ENCODE peak calls at places on chromosome 18, in eight cellular contexts. D, S, X, R, L, U, V and G are unnamed samples.

GRCh38 chr18:59715966-59716369 is 18.7 kb upstream of the CCBE1 start:
- DNase-seq in R (no peak), L (no peak), X (peak), U (no peak), V (no peak), D (no peak), S (no peak), G (no peak)

GRCh38 chr18:69002233-69002632 is 204.4 kb downstream of the CCDC102B start:
- DNase-seq in D (no peak), X (no peak), R (no peak), U (no peak), S (peak), L (no peak), V (no peak), G (no peak)

GRCh38 chr18:52353589-52353988 is 13.6 kb downstream of the DCC start:
- DNase-seq in L (no peak), V (no peak), U (no peak), X (no peak), D (no peak), R (no peak), S (no peak), G (no peak)

GRCh38 chr18:74512321-74513053 is 16.3 kb downstream of the CNDP2 start:
- DNase-seq in V (no peak), U (no peak), L (no peak), D (peak), X (no peak), R (no peak), S (no peak), G (no peak)

GRCh38 chr18:35252466-35252865 is 11.6 kb downstream of the ZNF397 start:
- DNase-seq in S (no peak), R (no peak), U (no peak), X (no peak), L (no peak), D (no peak), V (no peak), G (no peak)

GRCh38 chr18:74897971-74898657 is 300.4 kb downstream of the ZNF407 start:
- DNase-seq in R (no peak), V (no peak), S (no peak), L (no peak), U (no peak), X (no peak), D (no peak), G (no peak)

GRCh38 chr18:74420491-74420890 is 36.6 kb downstream of the DIPK1C start:
- DNase-seq in D (peak), X (no peak), U (no peak), S (no peak), L (no peak), V (no peak), R (no peak), G (no peak)

GRCh38 chr18:77078671-77079070 is 53.9 kb downstream of the MBP start:
- DNase-seq in L (no peak), S (no peak), U (no peak), D (no peak), V (no peak), R (no peak), X (no peak), G (no peak)

GRCh38 chr18:8742382-8743361 is 37.3 kb downstream of the MTCL1 start:
- DNase-seq in L (no peak), V (no peak), R (no peak), U (no peak), X (no peak), D (no peak), S (no peak), G (no peak)

GRCh38 chr18:71116535-71116934 is 827.7 kb downstream of the SOCS6 start:
- DNase-seq in L (no peak), X (no peak), V (no peak), U (no peak), R (no peak), S (no peak), D (no peak), G (no peak)

GRCh38 chr18:49697757-49698595 is 115.4 kb downstream of the ACAA2 start:
- DNase-seq in U (no peak), L (no peak), S (no peak), V (no peak), D (no peak), R (no peak), X (no peak), G (no peak)

GRCh38 chr18:35174093-35174731 is 66.6 kb upstream of the ZNF397 start:
- DNase-seq in S (no peak), R (no peak), X (no peak), D (no peak), L (peak), V (no peak), U (peak), G (no peak)

GRCh38 chr18:34592961-34593382 is 117.1 kb upstream of the DTNA start:
- DNase-seq in S (no peak), V (no peak), X (no peak), U (no peak), R (peak), D (peak), L (no peak), G (peak)

GRCh38 chr18:11179959-11180519 is 30.7 kb upstream of the PIEZO2 start:
- DNase-seq in R (no peak), U (no peak), V (no peak), D (no peak), X (no peak), S (no peak), L (no peak), G (no peak)

GRCh38 chr18:11183621-11184020 is 34.3 kb upstream of the PIEZO2 start:
- DNase-seq in S (no peak), L (no peak), U (no peak), D (no peak), V (no peak), X (no peak), R (no peak), G (no peak)

GRCh38 chr18:48080546-48080945 is 150.1 kb upstream of the SMAD2 start:
- DNase-seq in R (no peak), L (no peak), V (no peak), D (no peak), U (no peak), S (no peak), X (no peak), G (no peak)

GRCh38 chr18:4450065-4450676 is 4.9 kb downstream of the DLGAP1 start:
- DNase-seq in R (no peak), L (no peak), S (no peak), V (no peak), U (no peak), X (no peak), D (no peak), G (no peak)

GRCh38 chr18:3498705-3499451 is 48.9 kb downstream of the TGIF1 start:
- DNase-seq in S (no peak), V (peak), U (no peak), R (peak), D (no peak), X (peak), L (no peak), G (peak)

GRCh38 chr18:66558773-66559172 is 45.1 kb downstream of the CDH19 start:
- DNase-seq in V (no peak), D (no peak), R (no peak), U (no peak), S (no peak), X (no peak), L (no peak), G (no peak)

GRCh38 chr18:37712776-37713175 is 147.2 kb upstream of the CELF4 start:
- DNase-seq in S (no peak), L (no peak), U (no peak), V (no peak), X (no peak), D (no peak), R (no peak), G (no peak)

GRCh38 chr18:35775887-35776286 is 194.3 kb downstream of the GALNT1 start:
- DNase-seq in X (no peak), L (no peak), R (no peak), D (no peak), S (no peak), V (no peak), U (no peak), G (no peak)

GRCh38 chr18:76814256-76814655 is 8.1 kb upstream of the ZNF236 start:
- DNase-seq in L (no peak), D (no peak), U (no peak), S (no peak), X (no peak), V (no peak), R (no peak), G (no peak)

GRCh38 chr18:62825382-62825781 is 110.0 kb downstream of the PHLPP1 start:
- DNase-seq in D (no peak), V (no peak), L (no peak), X (no peak), R (no peak), U (no peak), S (no peak), G (no peak)

GRCh38 chr18:77148289-77148688 is 15.7 kb upstream of the MBP start:
- DNase-seq in U (no peak), D (no peak), V (no peak), R (no peak), L (no peak), S (no peak), X (no peak), G (no peak)

GRCh38 chr18:3616142-3616541 is 166.2 kb downstream of the TGIF1 start:
- DNase-seq in U (peak), R (no peak), X (no peak), S (no peak), L (no peak), V (no peak), D (peak), G (no peak)

GRCh38 chr18:47986724-47987455 is 56.4 kb upstream of the SMAD2 start:
- DNase-seq in L (no peak), S (no peak), V (no peak), X (no peak), R (no peak), D (no peak), U (peak), G (no peak)

GRCh38 chr18:3626927-3627240 is 176.9 kb downstream of the TGIF1 start:
- DNase-seq in V (no peak), D (no peak), R (no peak), S (no peak), U (no peak), X (no peak), L (no peak), G (no peak)

GRCh38 chr18:48818329-48819254 is 132.2 kb downstream of the SMAD7 start:
- DNase-seq in R (peak), L (no peak), V (no peak), S (no peak), X (no peak), D (peak), U (no peak), G (peak)

DNA sequence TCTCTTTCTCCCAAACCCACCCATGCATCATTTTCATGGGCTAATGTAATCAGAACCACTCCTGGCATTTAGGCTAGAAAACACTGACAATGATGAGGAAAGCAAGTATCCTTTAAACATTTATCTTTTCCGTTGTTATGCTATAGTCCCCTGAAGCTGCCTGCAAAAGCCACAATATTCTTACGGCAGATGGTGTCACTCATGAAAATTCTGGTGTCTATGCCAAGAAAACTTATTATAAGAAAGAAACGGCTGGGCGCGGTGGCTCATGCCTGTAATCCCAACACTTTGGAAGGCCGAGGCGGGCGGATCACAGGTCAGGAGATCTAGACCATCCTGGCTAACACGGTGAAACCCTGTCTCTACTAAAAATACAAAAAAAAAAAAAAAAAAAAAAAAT is 221.9 kb upstream of the CTAGE1 start:
- DNase-seq in D (no peak), S (no peak), U (no peak), R (no peak), V (no peak), X (no peak), L (no peak), G (no peak)
- TF ChIP-seq EP300 in D (no peak), S (no peak), U (no peak), R (no peak), V (no peak), X (no peak), L (no peak), G (no peak)

DNA sequence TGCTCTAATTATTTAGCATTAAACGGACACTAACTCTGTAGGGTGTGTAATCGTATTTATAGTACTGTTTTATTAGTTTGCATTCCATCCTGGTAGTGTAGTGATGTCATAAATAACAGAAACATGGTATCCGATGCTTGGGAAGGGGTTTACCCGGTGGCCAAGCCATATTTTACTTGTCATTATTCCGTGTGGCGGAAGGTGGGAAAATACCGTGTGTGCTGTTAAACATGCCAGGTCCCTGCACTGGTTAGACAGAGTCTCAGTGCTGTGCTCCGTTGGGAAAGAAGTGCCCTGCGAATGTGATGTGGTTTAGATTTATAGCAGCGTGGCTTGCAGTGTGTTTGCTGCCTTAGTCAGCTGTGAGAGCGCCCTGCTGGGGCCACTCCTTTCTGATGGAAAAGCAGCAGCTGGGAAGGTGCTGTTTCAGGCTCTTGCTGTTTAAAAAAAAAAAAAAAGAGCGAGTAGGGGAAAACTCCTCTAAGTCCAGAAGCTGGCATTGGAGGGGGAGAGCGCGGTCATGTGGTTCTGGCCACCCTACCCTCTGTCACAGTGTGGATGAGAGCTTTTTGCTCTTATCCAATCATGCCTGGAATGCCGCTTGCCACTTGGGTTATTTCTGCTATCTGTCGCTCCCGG is 211.0 kb downstream of the NEDD4L start:
- DNase-seq in R (no peak), L (no peak), D (peak), S (no peak), V (no peak), U (no peak), X (no peak), G (no peak)
- TF ChIP-seq CTCF in R (no peak), L (no peak), D (no peak), S (no peak), V (no peak), U (no peak), X (no peak), G (no peak)

GRCh38 chr18:28078849-28079248 is 98.1 kb downstream of the CDH2 start:
- DNase-seq in L (no peak), V (no peak), U (no peak), X (no peak), D (no peak), R (no peak), S (no peak), G (no peak)
- TF ChIP-seq EP300 in L (no peak), V (no peak), U (no peak), X (no peak), D (no peak), R (no peak), S (no peak), G (no peak)

DNA sequence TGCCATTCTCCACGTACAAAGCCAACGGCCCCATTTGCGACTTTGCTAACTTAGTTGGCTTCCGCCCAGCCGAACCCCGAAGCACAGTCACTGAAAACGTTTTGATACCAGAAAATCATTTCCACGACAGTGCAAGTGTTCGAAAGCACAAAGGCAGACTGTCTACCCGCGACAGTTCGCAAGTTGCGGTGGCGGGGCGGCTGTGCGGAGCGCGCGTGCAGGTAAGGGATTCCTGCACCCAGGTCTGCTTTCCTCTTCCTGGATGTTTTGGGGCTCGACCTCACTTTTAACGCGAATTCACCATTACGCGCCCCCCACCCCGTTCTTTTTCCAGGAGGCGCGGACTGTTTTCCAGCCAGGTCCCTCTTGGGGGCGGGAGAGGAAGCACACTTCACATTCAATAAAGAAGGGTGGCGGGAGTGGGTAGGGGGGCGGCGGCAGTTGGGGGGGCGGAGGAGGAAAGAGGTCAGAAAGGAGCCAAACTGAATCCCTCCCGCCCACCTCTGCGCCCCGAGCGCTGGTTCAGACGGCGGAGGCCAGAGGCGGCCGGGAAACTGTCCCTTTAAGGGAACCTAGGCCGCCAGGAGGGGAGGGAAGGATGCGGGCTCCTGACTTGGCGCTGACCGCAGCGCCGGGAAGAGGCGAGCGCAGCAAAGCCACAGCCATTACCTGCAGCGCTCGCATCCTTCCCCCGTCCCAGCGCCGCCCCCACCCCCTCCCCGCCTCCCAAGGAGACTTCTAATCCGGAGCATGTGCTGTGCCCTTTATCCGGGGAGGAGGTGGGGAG is 107.5 kb upstream of the KCTD1 start:
- DNase-seq in U (no peak), D (peak), L (no peak), X (peak), R (peak), S (no peak), V (peak), G (peak)
- TF ChIP-seq CTCF in U (no peak), D (peak), L (no peak), X (no peak), R (no peak), S (no peak), V (no peak), G (peak)